ENCODE peak calls at places on chromosomes 5 and 9, in eight cellular contexts. One of them, this sample, is unnamed. For H3K36me3, the result is how much of the 10 kb centered on the place peaks cover.

GRCh38 chr5:173890195-173890951 is 2.2 kb downstream of the CPEB4 start:
- DNase-seq in prostate gland: no peak
- DNase-seq in tibial nerve: no peak
- DNase-seq in breast epithelium: no peak
- DNase-seq in ovary: peak
- DNase-seq in IMR-90: peak
- DNase-seq in right lobe of liver: no peak
- DNase-seq in upper lobe of left lung: peak
- DNase-seq in this sample: peak

GRCh38 chr5:5979362-5979760 is 399.0 kb downstream of the MED10 start:
- DNase-seq in prostate gland: no peak
- DNase-seq in tibial nerve: no peak
- DNase-seq in breast epithelium: no peak
- DNase-seq in ovary: no peak
- DNase-seq in IMR-90: no peak
- DNase-seq in right lobe of liver: no peak
- DNase-seq in upper lobe of left lung: peak
- DNase-seq in this sample: peak

GRCh38 chr9:7910426-7911015 is 110.9 kb upstream of the DMAC1 start:
- DNase-seq in prostate gland: no peak
- DNase-seq in tibial nerve: no peak
- DNase-seq in breast epithelium: no peak
- DNase-seq in ovary: no peak
- DNase-seq in IMR-90: no peak
- DNase-seq in right lobe of liver: no peak
- DNase-seq in upper lobe of left lung: no peak
- DNase-seq in this sample: no peak

GRCh38 chr9:88835038-88835466 is 156.2 kb upstream of the S1PR3 start:
- DNase-seq in prostate gland: no peak
- DNase-seq in tibial nerve: no peak
- DNase-seq in breast epithelium: no peak
- DNase-seq in ovary: no peak
- DNase-seq in IMR-90: peak
- DNase-seq in right lobe of liver: no peak
- DNase-seq in upper lobe of left lung: no peak
- DNase-seq in this sample: no peak

GRCh38 chr9:18531127-18531526 is 57.2 kb downstream of the ADAMTSL1 start:
- DNase-seq in prostate gland: no peak
- DNase-seq in tibial nerve: no peak
- DNase-seq in breast epithelium: no peak
- DNase-seq in ovary: no peak
- DNase-seq in IMR-90: peak
- DNase-seq in right lobe of liver: no peak
- DNase-seq in upper lobe of left lung: no peak
- DNase-seq in this sample: no peak

GRCh38 chr5:133382661-133383579 is 229.4 kb downstream of the FSTL4 start:
- DNase-seq in prostate gland: no peak
- DNase-seq in tibial nerve: no peak
- DNase-seq in breast epithelium: no peak
- DNase-seq in ovary: no peak
- DNase-seq in IMR-90: no peak
- DNase-seq in right lobe of liver: no peak
- DNase-seq in upper lobe of left lung: no peak
- DNase-seq in this sample: no peak

GRCh38 chr5:57859626-57860025 is 377.0 kb upstream of the ACTBL2 start:
- DNase-seq in prostate gland: no peak
- DNase-seq in tibial nerve: no peak
- DNase-seq in breast epithelium: no peak
- DNase-seq in ovary: no peak
- DNase-seq in IMR-90: no peak
- DNase-seq in right lobe of liver: no peak
- DNase-seq in upper lobe of left lung: no peak
- DNase-seq in this sample: no peak

GRCh38 chr5:10913846-10914245 is 152.8 kb upstream of the DAP start:
- DNase-seq in prostate gland: no peak
- DNase-seq in tibial nerve: no peak
- DNase-seq in breast epithelium: no peak
- DNase-seq in ovary: no peak
- DNase-seq in IMR-90: peak
- DNase-seq in right lobe of liver: no peak
- DNase-seq in upper lobe of left lung: peak
- DNase-seq in this sample: no peak

GRCh38 chr9:100317706-100318105 is 35.0 kb downstream of the TEX10 start:
- DNase-seq in prostate gland: no peak
- DNase-seq in tibial nerve: no peak
- DNase-seq in breast epithelium: no peak
- DNase-seq in ovary: no peak
- DNase-seq in IMR-90: no peak
- DNase-seq in right lobe of liver: no peak
- DNase-seq in upper lobe of left lung: no peak
- DNase-seq in this sample: no peak

GRCh38 chr9:5580650-5581049 is 48.3 kb upstream of the RIC1 start:
- DNase-seq in prostate gland: no peak
- DNase-seq in tibial nerve: no peak
- DNase-seq in breast epithelium: no peak
- DNase-seq in ovary: no peak
- DNase-seq in IMR-90: no peak
- DNase-seq in right lobe of liver: no peak
- DNase-seq in upper lobe of left lung: no peak
- DNase-seq in this sample: no peak

GRCh38 chr5:90802695-90803317 is 244.2 kb downstream of the ADGRV1 start:
- DNase-seq in prostate gland: peak
- DNase-seq in tibial nerve: no peak
- DNase-seq in breast epithelium: no peak
- DNase-seq in ovary: no peak
- DNase-seq in IMR-90: peak
- DNase-seq in right lobe of liver: no peak
- DNase-seq in upper lobe of left lung: peak
- DNase-seq in this sample: no peak

GRCh38 chr9:129069128-129069824 is 11.6 kb upstream of the DOLPP1 start:
- DNase-seq in prostate gland: no peak
- DNase-seq in tibial nerve: peak
- DNase-seq in breast epithelium: peak
- DNase-seq in ovary: no peak
- DNase-seq in IMR-90: no peak
- DNase-seq in right lobe of liver: peak
- DNase-seq in upper lobe of left lung: peak
- DNase-seq in this sample: no peak

GRCh38 chr5:78778538-78778937 is 130.0 kb upstream of the LHFPL2 start:
- DNase-seq in prostate gland: no peak
- DNase-seq in tibial nerve: no peak
- DNase-seq in breast epithelium: no peak
- DNase-seq in ovary: no peak
- DNase-seq in IMR-90: peak
- DNase-seq in right lobe of liver: no peak
- DNase-seq in upper lobe of left lung: no peak
- DNase-seq in this sample: no peak

GRCh38 chr5:62969409-62970120 is 390.9 kb downstream of the LRRC70 start:
- DNase-seq in prostate gland: no peak
- DNase-seq in tibial nerve: no peak
- DNase-seq in breast epithelium: no peak
- DNase-seq in ovary: no peak
- DNase-seq in IMR-90: no peak
- DNase-seq in right lobe of liver: no peak
- DNase-seq in upper lobe of left lung: no peak
- DNase-seq in this sample: no peak

GRCh38 chr9:127923771-127924170 is 6.8 kb downstream of the PIP5KL1 start:
- DNase-seq in prostate gland: no peak
- DNase-seq in tibial nerve: no peak
- DNase-seq in breast epithelium: no peak
- DNase-seq in ovary: no peak
- DNase-seq in IMR-90: peak
- DNase-seq in right lobe of liver: no peak
- DNase-seq in upper lobe of left lung: no peak
- DNase-seq in this sample: no peak

GRCh38 chr5:135724475-135725065 is 109.9 kb upstream of the SLC25A48 start:
- DNase-seq in prostate gland: no peak
- DNase-seq in tibial nerve: no peak
- DNase-seq in breast epithelium: no peak
- DNase-seq in ovary: no peak
- DNase-seq in IMR-90: no peak
- DNase-seq in right lobe of liver: no peak
- DNase-seq in upper lobe of left lung: no peak
- DNase-seq in this sample: no peak

GRCh38 chr5:19018822-19019221 is 969.2 kb downstream of the CDH18 start:
- DNase-seq in prostate gland: no peak
- DNase-seq in tibial nerve: no peak
- DNase-seq in breast epithelium: no peak
- DNase-seq in ovary: no peak
- DNase-seq in IMR-90: no peak
- DNase-seq in right lobe of liver: no peak
- DNase-seq in upper lobe of left lung: no peak
- DNase-seq in this sample: no peak

GRCh38 chr9:35070823-35071813 is 1.3 kb downstream of the VCP start:
- DNase-seq in prostate gland: no peak
- DNase-seq in tibial nerve: no peak
- DNase-seq in breast epithelium: no peak
- DNase-seq in ovary: no peak
- DNase-seq in IMR-90: peak
- DNase-seq in right lobe of liver: no peak
- DNase-seq in upper lobe of left lung: peak
- DNase-seq in this sample: no peak
- H3K36me3 ChIP-seq in prostate gland: under half
- H3K36me3 ChIP-seq in tibial nerve: under half
- H3K36me3 ChIP-seq in breast epithelium: under half
- H3K36me3 ChIP-seq in ovary: under half
- H3K36me3 ChIP-seq in IMR-90: under half
- H3K36me3 ChIP-seq in right lobe of liver: under half
- H3K36me3 ChIP-seq in upper lobe of left lung: under half
- H3K36me3 ChIP-seq in this sample: under half

DNA sequence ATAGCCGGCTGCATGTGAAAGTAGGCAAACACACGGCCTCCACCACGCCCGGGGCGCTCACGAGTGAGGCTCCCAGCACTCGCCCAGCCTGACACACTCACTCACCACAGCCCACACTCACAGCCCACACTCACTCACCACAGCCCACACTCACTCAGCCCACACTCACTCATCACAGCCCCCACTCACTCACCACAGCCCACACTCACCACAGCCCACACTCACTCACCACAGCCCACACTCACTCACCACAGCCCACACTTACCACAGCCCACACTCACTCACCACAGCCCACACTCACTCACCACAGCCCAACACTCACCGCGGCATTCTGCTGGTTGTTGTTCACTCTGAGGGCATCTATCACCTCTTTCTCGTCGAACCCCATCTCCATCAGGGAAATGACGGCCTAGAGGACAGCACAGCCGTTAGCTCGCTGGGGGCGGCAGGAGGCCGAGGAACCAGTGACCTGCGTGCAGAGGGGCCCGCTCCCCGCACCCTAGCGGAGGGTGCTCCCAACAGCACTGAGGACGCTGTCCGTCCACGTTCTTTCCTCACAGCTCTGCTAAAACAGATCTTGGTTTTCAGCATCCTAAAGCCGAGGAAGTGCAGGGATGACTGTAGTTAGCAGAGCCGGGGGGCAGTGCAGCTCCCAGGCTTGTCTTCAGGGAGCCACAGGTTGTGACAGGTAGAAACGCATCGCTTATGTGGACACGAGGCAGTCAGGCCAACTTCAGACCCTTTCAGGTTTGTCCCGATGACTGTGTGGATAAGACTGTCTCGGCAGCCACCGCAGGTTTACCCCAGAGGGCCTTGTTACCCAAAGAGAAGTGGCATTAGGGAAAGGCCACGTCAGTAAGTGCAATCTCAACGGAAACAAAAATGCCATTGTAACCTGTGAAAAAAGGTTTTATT is 21.6 kb downstream of the UBAC1 start:
- DNase-seq in prostate gland: no peak
- DNase-seq in tibial nerve: no peak
- DNase-seq in breast epithelium: no peak
- DNase-seq in ovary: no peak
- DNase-seq in IMR-90: no peak
- DNase-seq in right lobe of liver: no peak
- DNase-seq in upper lobe of left lung: no peak
- DNase-seq in this sample: no peak
- TF ChIP-seq POLR2A in prostate gland: no peak
- TF ChIP-seq POLR2A in tibial nerve: no peak
- TF ChIP-seq POLR2A in breast epithelium: no peak
- TF ChIP-seq POLR2A in ovary: no peak
- TF ChIP-seq POLR2A in IMR-90: no peak
- TF ChIP-seq POLR2A in right lobe of liver: no peak
- TF ChIP-seq POLR2A in upper lobe of left lung: no peak
- TF ChIP-seq POLR2A in this sample: no peak

DNA sequence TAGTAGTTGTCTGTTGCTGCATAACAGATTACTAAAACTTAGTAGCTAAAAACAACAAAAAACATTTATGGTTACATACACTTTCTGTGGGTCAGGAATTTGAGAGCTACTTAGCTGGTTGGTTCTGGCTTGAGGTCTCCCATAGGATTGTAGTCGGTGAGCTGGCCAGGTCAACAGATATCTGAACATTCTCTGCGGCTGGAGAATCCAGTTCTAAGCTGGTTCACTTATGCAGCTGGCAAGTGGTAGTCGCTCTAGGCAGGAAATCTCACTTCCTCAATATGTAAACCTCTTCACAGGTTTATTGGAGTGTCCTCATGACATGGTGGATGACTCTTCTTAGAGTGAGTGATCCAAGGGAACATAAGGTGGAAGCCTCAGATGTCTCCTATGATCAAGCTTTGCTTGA is 65.7 kb upstream of the TNFAIP8 start:
- DNase-seq in prostate gland: no peak
- DNase-seq in tibial nerve: no peak
- DNase-seq in breast epithelium: no peak
- DNase-seq in ovary: no peak
- DNase-seq in IMR-90: peak
- DNase-seq in right lobe of liver: no peak
- DNase-seq in upper lobe of left lung: no peak
- DNase-seq in this sample: no peak
- H3K27ac ChIP-seq in prostate gland: no peak
- H3K27ac ChIP-seq in tibial nerve: no peak
- H3K27ac ChIP-seq in breast epithelium: no peak
- H3K27ac ChIP-seq in ovary: no peak
- H3K27ac ChIP-seq in IMR-90: no peak
- H3K27ac ChIP-seq in right lobe of liver: no peak
- H3K27ac ChIP-seq in upper lobe of left lung: no peak
- H3K27ac ChIP-seq in this sample: no peak

GRCh38 chr5:60636001-60636400 is 64.0 kb downstream of the DEPDC1B start:
- DNase-seq in prostate gland: no peak
- DNase-seq in tibial nerve: no peak
- DNase-seq in breast epithelium: no peak
- DNase-seq in ovary: no peak
- DNase-seq in IMR-90: peak
- DNase-seq in right lobe of liver: no peak
- DNase-seq in upper lobe of left lung: no peak
- DNase-seq in this sample: no peak

GRCh38 chr5:60630836-60631235 is 69.1 kb downstream of the DEPDC1B start:
- DNase-seq in prostate gland: no peak
- DNase-seq in tibial nerve: no peak
- DNase-seq in breast epithelium: no peak
- DNase-seq in ovary: no peak
- DNase-seq in IMR-90: no peak
- DNase-seq in right lobe of liver: no peak
- DNase-seq in upper lobe of left lung: no peak
- DNase-seq in this sample: no peak

GRCh38 chr5:60632153-60632552 is 67.8 kb downstream of the DEPDC1B start:
- DNase-seq in prostate gland: no peak
- DNase-seq in tibial nerve: no peak
- DNase-seq in breast epithelium: no peak
- DNase-seq in ovary: no peak
- DNase-seq in IMR-90: no peak
- DNase-seq in right lobe of liver: no peak
- DNase-seq in upper lobe of left lung: no peak
- DNase-seq in this sample: no peak

GRCh38 chr5:60634054-60634453 is 65.9 kb downstream of the DEPDC1B start:
- DNase-seq in prostate gland: no peak
- DNase-seq in tibial nerve: no peak
- DNase-seq in breast epithelium: no peak
- DNase-seq in ovary: no peak
- DNase-seq in IMR-90: no peak
- DNase-seq in right lobe of liver: no peak
- DNase-seq in upper lobe of left lung: no peak
- DNase-seq in this sample: no peak

GRCh38 chr5:60633336-60633735 is 66.6 kb downstream of the DEPDC1B start:
- DNase-seq in prostate gland: no peak
- DNase-seq in tibial nerve: no peak
- DNase-seq in breast epithelium: no peak
- DNase-seq in ovary: no peak
- DNase-seq in IMR-90: peak
- DNase-seq in right lobe of liver: no peak
- DNase-seq in upper lobe of left lung: no peak
- DNase-seq in this sample: no peak
- H3K36me3 ChIP-seq in prostate gland: under half
- H3K36me3 ChIP-seq in tibial nerve: under half
- H3K36me3 ChIP-seq in breast epithelium: under half
- H3K36me3 ChIP-seq in ovary: under half
- H3K36me3 ChIP-seq in IMR-90: under half
- H3K36me3 ChIP-seq in right lobe of liver: under half
- H3K36me3 ChIP-seq in upper lobe of left lung: under half
- H3K36me3 ChIP-seq in this sample: under half

This sample was measured in uterus.